ENCODE peak calls at places on chromosomes 7 and 10, in ten cellular contexts. P is dorsolateral prefrontal cortex, S is tibial nerve, G is thoracic aorta, C is left ventricle myocardium inferior, J is AG04450, Q is psoas muscle, Y is uterus, F is heart left ventricle, T is colonic mucosa. Z is an unnamed sample.

GRCh38 chr10:122852261-122852660 is 6.6 kb upstream of the CUZD1 start:
- DNase-seq in G (no peak), Q (no peak), F (no peak), S (no peak), P (no peak), T (no peak), Y (no peak), C (no peak), J (no peak), Z (no peak)

GRCh38 chr10:113052076-113052830 is 102.2 kb downstream of the TCF7L2 start:
- DNase-seq in F (no peak), S (no peak), G (no peak), P (no peak), T (no peak), Q (no peak), Y (no peak), C (no peak), J (no peak), Z (no peak)

GRCh38 chr10:114384181-114384580 is 20.1 kb downstream of the AFAP1L2 start:
- DNase-seq in G (no peak), T (no peak), C (no peak), Y (no peak), Q (no peak), J (no peak), F (no peak), S (no peak), P (peak; percentile 75), Z (no peak)

GRCh38 chr10:46282460-46283216 is 4.2 kb upstream of the ANTXRL start:
- DNase-seq in C (peak; percentile 85), J (peak; percentile 18), Y (peak; percentile 81), G (peak; percentile 36), P (peak; percentile 51), F (peak; percentile 81), T (peak; percentile 82), S (peak; percentile 68), Q (peak; percentile 90), Z (peak; percentile 18)

GRCh38 chr7:20797174-20798080 is 10.7 kb upstream of the SP8 start:
- DNase-seq in Q (no peak), P (no peak), S (no peak), J (no peak), G (no peak), T (peak; percentile 38), F (no peak), C (no peak), Y (no peak), Z (no peak)

GRCh38 chr7:108014747-108015682 is 12.1 kb upstream of the LAMB1 start:
- DNase-seq in G (no peak), C (no peak), P (no peak), Y (no peak), F (no peak), J (peak; percentile 47), Q (no peak), T (no peak), S (no peak), Z (no peak)

GRCh38 chr7:139396323-139396951 is 36.7 kb downstream of the LUC7L2 start:
- DNase-seq in J (no peak), G (no peak), T (no peak), Q (no peak), Y (no peak), S (no peak), C (no peak), P (no peak), F (no peak), Z (peak; percentile 2)

GRCh38 chr7:93515144-93515543 is 59.4 kb downstream of the CALCR start:
- DNase-seq in Y (no peak), J (no peak), F (no peak), T (no peak), G (no peak), Q (no peak), S (no peak), C (no peak), P (no peak), Z (peak; percentile 18)

GRCh38 chr7:66696774-66697191 is 43.8 kb upstream of the RABGEF1 start:
- DNase-seq in T (no peak), Q (no peak), Y (no peak), G (no peak), C (peak; percentile 22), F (no peak), P (no peak), J (no peak), S (peak; percentile 26), Z (no peak)

GRCh38 chr10:15609291-15609690 is 110.4 kb downstream of the ITGA8 start:
- DNase-seq in Y (no peak), S (no peak), C (no peak), J (no peak), F (no peak), G (no peak), T (no peak), Q (no peak), P (no peak), Z (no peak)

DNA sequence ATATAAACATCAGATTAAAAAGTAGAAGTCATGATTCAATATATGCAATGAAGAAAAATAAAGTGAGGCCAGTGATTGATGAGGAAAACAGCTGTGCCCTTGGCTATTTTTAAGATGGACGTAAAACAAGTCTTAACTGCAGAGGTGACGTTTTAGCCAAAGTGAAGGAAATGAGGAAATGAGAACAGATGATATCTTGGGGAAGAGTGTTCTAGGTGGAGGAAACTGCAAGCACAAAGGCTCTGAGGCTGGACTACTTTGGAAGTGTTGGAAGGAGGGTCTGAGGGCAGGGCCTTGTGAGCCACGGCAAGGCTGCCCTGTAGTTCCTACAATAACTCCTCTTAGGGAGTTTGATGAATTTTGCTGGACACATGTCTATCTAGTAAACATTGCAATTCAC is 140.5 kb upstream of the AKR1E2 start:
- DNase-seq in T (no peak), F (peak; percentile 11), C (no peak), P (no peak), Q (no peak), J (no peak), G (no peak), Y (no peak), S (no peak), Z (no peak)
- H3K27ac ChIP-seq in T (no peak overlapping the region), F (peak overlapping the region; percentile 48), C (peak overlapping the region; percentile 54), P (no peak overlapping the region), Q (peak overlapping the region; percentile 32), J (no peak overlapping the region), G (no peak overlapping the region), Y (no peak overlapping the region), S (no peak overlapping the region), Z (no peak overlapping the region)

GRCh38 chr7:105139381-105139780 is 125.4 kb downstream of the KMT2E start:
- DNase-seq in J (no peak), G (no peak), T (no peak), P (no peak), C (no peak), F (no peak), S (no peak), Q (no peak), Y (no peak), Z (no peak)

GRCh38 chr7:105137898-105138297 is 123.9 kb downstream of the KMT2E start:
- DNase-seq in F (no peak), C (no peak), P (no peak), G (no peak), T (no peak), S (no peak), J (no peak), Q (no peak), Y (no peak), Z (no peak)

GRCh38 chr7:105136221-105136620 is 122.2 kb downstream of the KMT2E start:
- DNase-seq in C (no peak), F (no peak), S (no peak), T (no peak), G (no peak), J (no peak), P (no peak), Q (no peak), Y (no peak), Z (no peak)

DNA sequence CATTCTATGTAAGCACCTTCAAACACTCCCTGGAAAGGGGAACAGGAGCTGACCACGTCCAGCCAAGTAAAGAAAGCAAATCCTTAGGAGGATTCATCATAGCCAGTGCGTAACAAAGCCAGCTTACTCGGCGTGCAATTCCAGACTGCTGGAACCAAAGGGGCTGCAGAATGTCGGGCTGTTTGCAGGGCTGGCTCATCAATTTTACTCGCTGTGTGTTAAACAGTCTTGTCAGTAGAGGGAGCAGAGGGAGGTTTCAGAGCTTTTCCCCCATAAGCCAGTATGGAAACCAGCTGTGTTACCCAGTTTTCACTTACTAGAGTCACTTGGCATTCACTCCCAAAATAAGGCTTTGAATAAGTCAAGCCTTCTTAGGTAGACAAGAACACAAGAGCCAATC is 127.1 kb downstream of the KMT2E start:
- DNase-seq in S (no peak), G (no peak), C (no peak), F (no peak), T (no peak), Y (no peak), P (no peak), Q (no peak), J (peak; percentile 65), Z (peak; percentile 28)
- TF ChIP-seq CTCF in S (peak; percentile 8), G (no peak), C (peak; percentile 32), F (no peak), T (no peak), Y (peak; percentile 22), P (no peak), Q (no peak), J (peak; percentile 71), Z (peak; percentile 70)

DNA sequence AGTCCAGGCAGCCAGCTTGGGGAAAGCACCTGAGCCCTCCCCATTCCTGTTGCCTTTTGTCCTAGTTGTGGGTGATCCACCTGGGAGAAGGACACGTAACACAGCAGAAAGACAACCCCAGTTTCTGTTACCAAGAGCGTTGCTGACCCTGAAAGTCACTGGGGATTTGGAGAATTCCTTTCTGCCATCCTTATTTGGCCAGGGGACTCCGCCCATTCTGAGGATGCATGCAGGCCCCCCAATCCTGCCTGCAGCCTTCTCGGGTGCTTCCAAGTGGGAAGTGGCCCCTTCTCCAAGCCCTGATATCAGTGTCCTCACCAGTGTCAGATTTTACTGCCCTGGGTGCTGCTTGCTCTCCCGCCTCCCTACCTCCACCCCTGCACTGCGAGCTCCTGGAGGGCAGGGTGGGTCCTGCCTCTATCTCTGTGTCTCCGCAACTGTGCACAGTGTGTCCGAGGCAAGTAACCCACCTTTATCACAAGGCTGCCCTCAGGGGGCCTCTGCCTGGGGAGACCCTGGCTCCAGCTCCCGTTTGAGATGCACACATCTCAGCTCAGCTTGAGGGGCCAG is 9.2 kb upstream of the ADCY1 start:
- DNase-seq in Y (no peak), C (no peak), F (no peak), G (no peak), T (no peak), J (no peak), S (no peak), Q (no peak), P (no peak), Z (no peak)
- H3K27ac ChIP-seq in Y (no peak overlapping the region), C (peak overlapping the region; percentile 70), F (peak overlapping the region; percentile 53), G (no peak overlapping the region), T (no peak overlapping the region), J (no peak overlapping the region), S (no peak overlapping the region), Q (peak overlapping the region; percentile 73), P (peak overlapping the region; percentile 63), Z (no peak overlapping the region)

DNA sequence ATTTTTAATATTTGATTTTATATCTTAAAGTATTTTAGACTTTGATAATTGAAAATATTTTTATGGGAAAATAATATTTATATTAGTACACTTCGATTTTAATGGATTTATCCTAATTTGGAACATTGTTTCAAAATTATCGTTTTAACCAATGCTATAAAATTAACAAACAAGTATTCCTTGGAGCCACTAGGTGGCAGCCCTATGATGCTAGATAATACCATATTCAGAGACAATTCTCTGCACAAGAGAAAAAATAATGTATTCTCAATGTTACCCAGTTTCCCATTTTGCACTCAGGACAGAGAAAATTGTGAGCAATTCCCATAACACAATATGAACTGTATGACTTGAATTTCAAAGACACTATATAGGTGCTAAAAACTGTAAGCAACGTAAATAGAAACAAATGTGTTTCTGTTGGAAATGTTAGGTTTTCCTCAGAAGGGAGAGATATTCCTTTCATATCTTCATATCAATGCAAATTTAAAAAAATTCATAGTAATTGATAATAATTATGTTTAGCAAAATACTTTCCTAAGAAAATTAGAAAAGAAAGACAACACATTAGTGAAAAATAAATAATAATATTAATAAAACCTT is 237.8 kb downstream of the SEMA3E start:
- DNase-seq in G (no peak), C (no peak), T (no peak), J (peak; percentile 15), Y (no peak), Q (no peak), S (no peak), P (peak; percentile 23), F (no peak), Z (peak; percentile 16)
- TF ChIP-seq CTCF in G (peak; percentile 53), C (peak; percentile 69), T (peak; percentile 59), J (peak; percentile 76), Y (peak; percentile 39), Q (peak; percentile 49), S (peak; percentile 40), P (peak; percentile 71), F (peak; percentile 34), Z (peak; percentile 50)

Z was measured in brain microvascular endothelial cell.